ENCODE peak calls at places on chromosomes 6 and 20, in six cellular contexts. One of them, this sample, is unnamed.

GRCh38 chr6:54361734-54362133 is 53.5 kb downstream of the TINAG start:
- DNase-seq in tibial nerve: no peak
- DNase-seq in activated T-cell treated with anti-CD3 and anti-CD28 coated beads for 48 hours: no peak
- DNase-seq in stimulated activated naive CD4-positive, alpha-beta T cell treated with Interleukin-2 at 50 U/mL for 16 hours: no peak
- DNase-seq in GM13977: no peak
- DNase-seq in CD4-positive, alpha-beta T cell: no peak
- DNase-seq in this sample: no peak

GRCh38 chr20:62111148-62111547 is 11.1 kb upstream of the LSM14B start:
- DNase-seq in tibial nerve: no peak
- DNase-seq in activated T-cell treated with anti-CD3 and anti-CD28 coated beads for 48 hours: no peak
- DNase-seq in stimulated activated naive CD4-positive, alpha-beta T cell treated with Interleukin-2 at 50 U/mL for 16 hours: no peak
- DNase-seq in GM13977: no peak
- DNase-seq in CD4-positive, alpha-beta T cell: no peak
- DNase-seq in this sample: no peak

GRCh38 chr6:113442040-113442439 is 415.1 kb upstream of the MARCKS start:
- DNase-seq in tibial nerve: no peak
- DNase-seq in activated T-cell treated with anti-CD3 and anti-CD28 coated beads for 48 hours: no peak
- DNase-seq in stimulated activated naive CD4-positive, alpha-beta T cell treated with Interleukin-2 at 50 U/mL for 16 hours: no peak
- DNase-seq in GM13977: no peak
- DNase-seq in CD4-positive, alpha-beta T cell: no peak
- DNase-seq in this sample: no peak

GRCh38 chr6:111468329-111469012 is 14.5 kb downstream of the REV3L start:
- DNase-seq in tibial nerve: no peak
- DNase-seq in activated T-cell treated with anti-CD3 and anti-CD28 coated beads for 48 hours: no peak
- DNase-seq in stimulated activated naive CD4-positive, alpha-beta T cell treated with Interleukin-2 at 50 U/mL for 16 hours: no peak
- DNase-seq in GM13977: no peak
- DNase-seq in CD4-positive, alpha-beta T cell: no peak
- DNase-seq in this sample: peak

GRCh38 chr6:13420269-13420668 is 67.1 kb downstream of the GFOD1 start:
- DNase-seq in tibial nerve: no peak
- DNase-seq in activated T-cell treated with anti-CD3 and anti-CD28 coated beads for 48 hours: no peak
- DNase-seq in stimulated activated naive CD4-positive, alpha-beta T cell treated with Interleukin-2 at 50 U/mL for 16 hours: no peak
- DNase-seq in GM13977: no peak
- DNase-seq in CD4-positive, alpha-beta T cell: no peak
- DNase-seq in this sample: no peak

GRCh38 chr6:28142446-28142845 is 763 bp downstream of the ZKSCAN8 start:
- DNase-seq in tibial nerve: no peak
- DNase-seq in activated T-cell treated with anti-CD3 and anti-CD28 coated beads for 48 hours: no peak
- DNase-seq in stimulated activated naive CD4-positive, alpha-beta T cell treated with Interleukin-2 at 50 U/mL for 16 hours: no peak
- DNase-seq in GM13977: no peak
- DNase-seq in CD4-positive, alpha-beta T cell: no peak
- DNase-seq in this sample: no peak

GRCh38 chr20:10219452-10219791 is 792 bp downstream of the SNAP25 start:
- DNase-seq in tibial nerve: peak
- DNase-seq in activated T-cell treated with anti-CD3 and anti-CD28 coated beads for 48 hours: peak
- DNase-seq in stimulated activated naive CD4-positive, alpha-beta T cell treated with Interleukin-2 at 50 U/mL for 16 hours: peak
- DNase-seq in GM13977: peak
- DNase-seq in CD4-positive, alpha-beta T cell: peak
- DNase-seq in this sample: peak

GRCh38 chr6:31878222-31878621 is 575 bp downstream of the SLC44A4 start:
- DNase-seq in tibial nerve: no peak
- DNase-seq in activated T-cell treated with anti-CD3 and anti-CD28 coated beads for 48 hours: no peak
- DNase-seq in stimulated activated naive CD4-positive, alpha-beta T cell treated with Interleukin-2 at 50 U/mL for 16 hours: no peak
- DNase-seq in GM13977: no peak
- DNase-seq in CD4-positive, alpha-beta T cell: no peak
- DNase-seq in this sample: no peak

GRCh38 chr20:44598413-44599290 is 16.3 kb downstream of the PKIG start:
- DNase-seq in tibial nerve: no peak
- DNase-seq in activated T-cell treated with anti-CD3 and anti-CD28 coated beads for 48 hours: no peak
- DNase-seq in stimulated activated naive CD4-positive, alpha-beta T cell treated with Interleukin-2 at 50 U/mL for 16 hours: no peak
- DNase-seq in GM13977: no peak
- DNase-seq in CD4-positive, alpha-beta T cell: no peak
- DNase-seq in this sample: no peak

GRCh38 chr6:135170849-135171248 is 10.3 kb upstream of the MYB start:
- DNase-seq in tibial nerve: no peak
- DNase-seq in activated T-cell treated with anti-CD3 and anti-CD28 coated beads for 48 hours: no peak
- DNase-seq in stimulated activated naive CD4-positive, alpha-beta T cell treated with Interleukin-2 at 50 U/mL for 16 hours: no peak
- DNase-seq in GM13977: no peak
- DNase-seq in CD4-positive, alpha-beta T cell: no peak
- DNase-seq in this sample: no peak

This sample was measured in Calu3.